ENCODE peak calls at places on chromosomes 6 and 20, in four cellular contexts. One of them, this sample, is unnamed.

GRCh38 chr6:137399949-137400443 is 94.2 kb downstream of the OLIG3 start:
- DNase-seq in body of pancreas: peak; percentile 26
- DNase-seq in breast epithelium: no peak
- DNase-seq in H1: no peak
- DNase-seq in this sample: no peak

GRCh38 chr6:130602151-130602770 is 224.9 kb upstream of the SMLR1 start:
- DNase-seq in body of pancreas: no peak
- DNase-seq in breast epithelium: no peak
- DNase-seq in H1: no peak
- DNase-seq in this sample: no peak

GRCh38 chr20:32761831-32762753 is at the start of gene DNMT3B:
- DNase-seq in body of pancreas: peak; percentile 88
- DNase-seq in breast epithelium: peak; percentile 64
- DNase-seq in H1: peak; percentile 97
- DNase-seq in this sample: peak; percentile 93

GRCh38 chr6:111792914-111793700 is 80.1 kb downstream of the FYN start:
- DNase-seq in body of pancreas: no peak
- DNase-seq in breast epithelium: no peak
- DNase-seq in H1: no peak
- DNase-seq in this sample: no peak

GRCh38 chr6:109059591-109060021 is 35.0 kb downstream of the SESN1 start:
- DNase-seq in body of pancreas: no peak
- DNase-seq in breast epithelium: no peak
- DNase-seq in H1: no peak
- DNase-seq in this sample: no peak

GRCh38 chr6:53115741-53116140 is 32.9 kb downstream of the GCM1 start:
- DNase-seq in body of pancreas: no peak
- DNase-seq in breast epithelium: no peak
- DNase-seq in H1: no peak
- DNase-seq in this sample: no peak

GRCh38 chr20:24490598-24490997 is 21.2 kb downstream of the SYNDIG1 start:
- DNase-seq in body of pancreas: no peak
- DNase-seq in breast epithelium: no peak
- DNase-seq in H1: no peak
- DNase-seq in this sample: no peak

GRCh38 chr6:37653933-37654565 is 43.6 kb downstream of the MDGA1 start:
- DNase-seq in body of pancreas: peak; percentile 20
- DNase-seq in breast epithelium: no peak
- DNase-seq in H1: peak; percentile 81
- DNase-seq in this sample: no peak

GRCh38 chr6:35054106-35054742 is 86.9 kb downstream of the TCP11 start:
- DNase-seq in body of pancreas: no peak
- DNase-seq in breast epithelium: no peak
- DNase-seq in H1: no peak
- DNase-seq in this sample: no peak

GRCh38 chr6:75204222-75204958 is 1.5 kb downstream of the COL12A1 start:
- DNase-seq in body of pancreas: peak; percentile 76
- DNase-seq in breast epithelium: peak; percentile 77
- DNase-seq in H1: peak; percentile 75
- DNase-seq in this sample: peak; percentile 75

GRCh38 chr6:123210645-123211044 is 214.6 kb downstream of the CLVS2 start:
- DNase-seq in body of pancreas: no peak
- DNase-seq in breast epithelium: no peak
- DNase-seq in H1: no peak
- DNase-seq in this sample: no peak

GRCh38 chr20:61959301-61959700 is 106.4 kb downstream of the TAF4 start:
- DNase-seq in body of pancreas: no peak
- DNase-seq in breast epithelium: no peak
- DNase-seq in H1: peak; percentile 61
- DNase-seq in this sample: no peak

GRCh38 chr20:19909696-19910095 is 107.5 kb upstream of the NAA20 start:
- DNase-seq in body of pancreas: peak; percentile 28
- DNase-seq in breast epithelium: no peak
- DNase-seq in H1: no peak
- DNase-seq in this sample: peak; percentile 96

GRCh38 chr6:21240709-21241108 is 352.8 kb upstream of the SOX4 start:
- DNase-seq in body of pancreas: no peak
- DNase-seq in breast epithelium: no peak
- DNase-seq in H1: no peak
- DNase-seq in this sample: no peak

GRCh38 chr6:91033964-91034363 is 447.1 kb upstream of the MAP3K7 start:
- DNase-seq in body of pancreas: no peak
- DNase-seq in breast epithelium: no peak
- DNase-seq in H1: no peak
- DNase-seq in this sample: no peak

GRCh38 chr20:44736170-44737021 is 9.3 kb upstream of the KCNK15 start:
- DNase-seq in body of pancreas: peak; percentile 71
- DNase-seq in breast epithelium: no peak
- DNase-seq in H1: peak; percentile 58
- DNase-seq in this sample: peak; percentile 63

GRCh38 chr20:41306061-41306727 is 11.3 kb downstream of the ZHX3 start:
- DNase-seq in body of pancreas: no peak
- DNase-seq in breast epithelium: no peak
- DNase-seq in H1: no peak
- DNase-seq in this sample: no peak

GRCh38 chr6:136989591-136990578 is 54.9 kb downstream of the IL20RA start:
- DNase-seq in body of pancreas: peak; percentile 53
- DNase-seq in breast epithelium: no peak
- DNase-seq in H1: peak; percentile 76
- DNase-seq in this sample: no peak

GRCh38 chr6:88013554-88013953 is 34.1 kb upstream of the SPACA1 start:
- DNase-seq in body of pancreas: no peak
- DNase-seq in breast epithelium: no peak
- DNase-seq in H1: no peak
- DNase-seq in this sample: no peak

GRCh38 chr6:42138630-42139619 is 3.5 kb downstream of the C6orf132 start:
- DNase-seq in body of pancreas: no peak
- DNase-seq in breast epithelium: no peak
- DNase-seq in H1: no peak
- DNase-seq in this sample: no peak

GRCh38 chr20:10920396-10920795 is 246.6 kb upstream of the JAG1 start:
- DNase-seq in body of pancreas: no peak
- DNase-seq in breast epithelium: no peak
- DNase-seq in H1: no peak
- DNase-seq in this sample: no peak

GRCh38 chr20:10924628-10925266 is 250.9 kb upstream of the JAG1 start:
- DNase-seq in body of pancreas: no peak
- DNase-seq in breast epithelium: no peak
- DNase-seq in H1: no peak
- DNase-seq in this sample: no peak

GRCh38 chr20:10922521-10922920 is 248.7 kb upstream of the JAG1 start:
- DNase-seq in body of pancreas: no peak
- DNase-seq in breast epithelium: no peak
- DNase-seq in H1: no peak
- DNase-seq in this sample: no peak

GRCh38 chr20:10921491-10922010 is 247.8 kb upstream of the JAG1 start:
- DNase-seq in body of pancreas: no peak
- DNase-seq in breast epithelium: no peak
- DNase-seq in H1: no peak
- DNase-seq in this sample: no peak

GRCh38 chr20:10922941-10923340 is 249.1 kb upstream of the JAG1 start:
- DNase-seq in body of pancreas: no peak
- DNase-seq in breast epithelium: no peak
- DNase-seq in H1: no peak
- DNase-seq in this sample: no peak
- H3K4me3 ChIP-seq in body of pancreas: no peak overlapping the region
- H3K4me3 ChIP-seq in breast epithelium: no peak overlapping the region
- H3K4me3 ChIP-seq in H1: no peak overlapping the region
- H3K4me3 ChIP-seq in this sample: no peak overlapping the region

GRCh38 chr20:12090920-12091319 is 173.2 kb downstream of the BTBD3 start:
- DNase-seq in body of pancreas: no peak
- DNase-seq in breast epithelium: no peak
- DNase-seq in H1: no peak
- DNase-seq in this sample: no peak
- TF ChIP-seq POLR2A in body of pancreas: no peak
- TF ChIP-seq POLR2A in breast epithelium: no peak
- TF ChIP-seq POLR2A in H1: no peak
- TF ChIP-seq POLR2A in this sample: no peak

GRCh38 chr20:37881601-37882343 is 21.2 kb upstream of the VSTM2L start:
- DNase-seq in body of pancreas: no peak
- DNase-seq in breast epithelium: no peak
- DNase-seq in H1: no peak
- DNase-seq in this sample: no peak

GRCh38 chr20:37880726-37881591 is 22.0 kb upstream of the VSTM2L start:
- DNase-seq in body of pancreas: peak; percentile 60
- DNase-seq in breast epithelium: no peak
- DNase-seq in H1: no peak
- DNase-seq in this sample: no peak

GRCh38 chr20:37885042-37885441 is 17.9 kb upstream of the VSTM2L start:
- DNase-seq in body of pancreas: no peak
- DNase-seq in breast epithelium: no peak
- DNase-seq in H1: no peak
- DNase-seq in this sample: no peak

GRCh38 chr20:37885593-37886507 is 17.1 kb upstream of the VSTM2L start:
- DNase-seq in body of pancreas: no peak
- DNase-seq in breast epithelium: no peak
- DNase-seq in H1: no peak
- DNase-seq in this sample: no peak

DNA sequence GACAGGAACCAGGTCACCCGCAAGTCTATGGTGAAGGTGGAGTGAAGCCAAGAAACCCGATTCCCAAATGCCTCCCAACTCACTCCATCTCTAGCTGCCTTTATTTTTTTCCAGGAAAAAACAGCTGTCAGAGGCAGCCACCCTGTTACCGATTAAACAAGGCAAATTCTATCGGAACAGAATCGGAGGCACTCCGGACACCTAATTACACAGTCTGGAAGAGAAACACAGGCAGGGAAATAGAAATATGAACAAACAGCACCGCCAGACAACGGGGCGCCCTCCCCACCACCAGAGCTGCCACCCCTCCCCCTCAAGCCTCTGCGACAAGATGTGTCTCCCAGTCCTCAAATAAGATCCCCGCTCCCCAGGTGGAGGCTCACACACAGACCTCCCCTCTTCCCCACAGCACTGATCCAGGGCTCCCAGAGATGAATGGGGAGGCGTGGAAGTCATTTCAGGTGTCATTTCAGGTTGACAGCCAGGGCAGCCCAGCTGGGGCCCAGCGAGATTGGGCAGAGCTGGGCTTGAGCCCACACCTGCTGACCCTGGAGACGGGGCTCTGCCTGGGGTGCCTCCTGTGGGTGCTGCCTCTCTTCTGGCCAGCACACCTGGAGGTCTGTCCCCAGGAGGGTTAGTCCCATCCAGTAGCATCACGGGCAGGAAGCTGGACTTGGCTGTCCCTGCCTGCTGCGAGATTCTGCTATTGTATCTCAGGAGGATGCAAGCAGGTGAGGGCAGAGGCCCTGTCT is 19.8 kb upstream of the VSTM2L start:
- DNase-seq in body of pancreas: no peak
- DNase-seq in breast epithelium: no peak
- DNase-seq in H1: no peak
- DNase-seq in this sample: no peak
- H3K4me3 ChIP-seq in body of pancreas: no peak overlapping the region
- H3K4me3 ChIP-seq in breast epithelium: no peak overlapping the region
- H3K4me3 ChIP-seq in H1: no peak overlapping the region
- H3K4me3 ChIP-seq in this sample: no peak overlapping the region

GRCh38 chr6:135215563-135215962 is 34.5 kb downstream of the MYB start:
- DNase-seq in body of pancreas: no peak
- DNase-seq in breast epithelium: no peak
- DNase-seq in H1: no peak
- DNase-seq in this sample: no peak

GRCh38 chr6:135215160-135215559 is 34.1 kb downstream of the MYB start:
- DNase-seq in body of pancreas: no peak
- DNase-seq in breast epithelium: no peak
- DNase-seq in H1: no peak
- DNase-seq in this sample: no peak

GRCh38 chr6:135212935-135213334 is 31.8 kb downstream of the MYB start:
- DNase-seq in body of pancreas: no peak
- DNase-seq in breast epithelium: no peak
- DNase-seq in H1: no peak
- DNase-seq in this sample: no peak

GRCh38 chr6:135212020-135212806 is 31.1 kb downstream of the MYB start:
- DNase-seq in body of pancreas: no peak
- DNase-seq in breast epithelium: no peak
- DNase-seq in H1: no peak
- DNase-seq in this sample: no peak

DNA sequence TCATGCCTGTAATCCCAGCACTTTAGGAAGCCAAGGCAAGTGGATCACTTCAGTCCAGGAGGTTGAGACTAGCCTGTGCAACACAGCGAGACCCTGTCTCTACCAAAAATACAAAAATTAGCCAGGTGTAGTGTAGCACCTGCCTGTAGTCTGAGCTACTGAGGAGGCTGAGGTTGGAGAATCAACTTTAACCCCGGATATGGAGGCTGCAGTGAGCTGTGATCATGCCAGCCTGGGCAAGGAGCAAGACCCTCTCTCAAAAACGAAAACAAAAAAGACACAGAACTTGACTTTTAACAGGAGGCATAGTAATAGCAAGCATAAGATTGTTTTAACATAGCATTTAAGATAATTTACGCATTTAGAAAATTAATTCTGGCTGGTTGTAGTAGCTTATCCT is 32.5 kb downstream of the MYB start:
- DNase-seq in body of pancreas: no peak
- DNase-seq in breast epithelium: no peak
- DNase-seq in H1: no peak
- DNase-seq in this sample: no peak
- TF ChIP-seq POLR2A in body of pancreas: no peak
- TF ChIP-seq POLR2A in breast epithelium: no peak
- TF ChIP-seq POLR2A in H1: no peak
- TF ChIP-seq POLR2A in this sample: no peak

DNA sequence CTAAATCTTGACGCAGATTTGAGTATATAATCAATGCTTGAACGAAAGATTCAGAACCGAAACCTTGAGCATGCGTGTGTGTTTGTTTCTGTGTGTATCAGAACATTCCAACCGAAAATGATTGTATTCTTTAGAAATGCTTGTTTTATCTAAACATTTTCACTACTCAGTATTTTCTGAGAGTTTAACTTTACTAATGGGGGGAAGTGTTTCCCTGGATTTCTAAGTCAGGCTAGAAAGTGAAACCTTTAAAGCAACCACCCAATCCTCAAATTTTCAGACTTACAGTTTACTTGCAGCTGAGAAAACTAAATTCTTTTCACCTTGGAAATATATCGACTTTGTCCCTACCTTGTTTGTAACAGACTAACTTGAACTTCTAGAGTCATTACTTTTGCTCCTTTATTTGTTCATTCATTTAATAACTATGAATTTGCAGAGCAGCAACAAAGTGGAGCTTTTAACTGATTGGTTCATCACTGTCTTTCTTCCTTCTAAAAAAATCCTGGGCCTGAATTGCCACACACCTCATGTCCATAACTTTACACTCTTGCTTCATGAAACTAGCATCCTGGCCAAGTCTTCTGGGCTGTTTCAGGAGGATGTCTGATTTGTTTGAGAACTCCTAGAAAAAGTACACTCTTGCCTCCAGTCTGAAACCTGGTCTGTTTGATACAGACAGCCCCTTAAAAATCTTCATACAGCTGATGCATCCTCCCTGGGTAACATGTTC is 77.8 kb upstream of the XRN2 start:
- DNase-seq in body of pancreas: no peak
- DNase-seq in breast epithelium: no peak
- DNase-seq in H1: no peak
- DNase-seq in this sample: no peak
- H3K4me3 ChIP-seq in body of pancreas: no peak overlapping the region
- H3K4me3 ChIP-seq in breast epithelium: no peak overlapping the region
- H3K4me3 ChIP-seq in H1: no peak overlapping the region
- H3K4me3 ChIP-seq in this sample: no peak overlapping the region